ENCODE peak calls at places on chromosomes 3 and 15, in eight cellular contexts. One of them, this sample, is unnamed.
A peak's percentile ranks its signal among the peaks of the same experiment; 100 is the strongest.

GRCh38 chr3:123330441-123330991 is 118.4 kb downstream of the ADCY5 start:
- DNase-seq in H54: no peak
- DNase-seq in ACHN: no peak
- DNase-seq in activated T-cell treated with anti-CD3 and anti-CD28 coated beads for 1 hour: no peak
- DNase-seq in AG08396: no peak
- DNase-seq in GM06990: no peak
- DNase-seq in GM10248: no peak
- DNase-seq in HEK293T: no peak
- DNase-seq in this sample: no peak

GRCh38 chr3:42497009-42497731 is 5.3 kb upstream of the VIPR1 start:
- DNase-seq in H54: no peak
- DNase-seq in ACHN: no peak
- DNase-seq in activated T-cell treated with anti-CD3 and anti-CD28 coated beads for 1 hour: no peak
- DNase-seq in AG08396: no peak
- DNase-seq in GM06990: no peak
- DNase-seq in GM10248: no peak
- DNase-seq in HEK293T: peak; percentile 83
- DNase-seq in this sample: peak; percentile 40

GRCh38 chr3:168161696-168162095 is 66.0 kb upstream of the GOLIM4 start:
- DNase-seq in H54: no peak
- DNase-seq in ACHN: no peak
- DNase-seq in activated T-cell treated with anti-CD3 and anti-CD28 coated beads for 1 hour: no peak
- DNase-seq in AG08396: no peak
- DNase-seq in GM06990: no peak
- DNase-seq in GM10248: no peak
- DNase-seq in HEK293T: no peak
- DNase-seq in this sample: no peak

GRCh38 chr3:11529281-11529680 is 114.4 kb downstream of the VGLL4 start:
- DNase-seq in H54: no peak
- DNase-seq in ACHN: no peak
- DNase-seq in activated T-cell treated with anti-CD3 and anti-CD28 coated beads for 1 hour: no peak
- DNase-seq in AG08396: no peak
- DNase-seq in GM06990: no peak
- DNase-seq in GM10248: no peak
- DNase-seq in HEK293T: no peak
- DNase-seq in this sample: no peak

GRCh38 chr15:63551400-63551799 is 45.8 kb upstream of the FBXL22 start:
- DNase-seq in H54: no peak
- DNase-seq in ACHN: peak; percentile 14
- DNase-seq in activated T-cell treated with anti-CD3 and anti-CD28 coated beads for 1 hour: no peak
- DNase-seq in AG08396: peak; percentile 30
- DNase-seq in GM06990: no peak
- DNase-seq in GM10248: no peak
- DNase-seq in HEK293T: no peak
- DNase-seq in this sample: no peak

GRCh38 chr3:62246094-62246493 is 127.3 kb downstream of the FEZF2 start:
- DNase-seq in H54: no peak
- DNase-seq in ACHN: no peak
- DNase-seq in activated T-cell treated with anti-CD3 and anti-CD28 coated beads for 1 hour: no peak
- DNase-seq in AG08396: no peak
- DNase-seq in GM06990: no peak
- DNase-seq in GM10248: no peak
- DNase-seq in HEK293T: no peak
- DNase-seq in this sample: no peak

GRCh38 chr3:40971191-40972168 is 227.8 kb upstream of the CTNNB1 start:
- DNase-seq in H54: peak; percentile 63
- DNase-seq in ACHN: peak; percentile 79
- DNase-seq in activated T-cell treated with anti-CD3 and anti-CD28 coated beads for 1 hour: no peak
- DNase-seq in AG08396: peak; percentile 45
- DNase-seq in GM06990: peak; percentile 80
- DNase-seq in GM10248: peak; percentile 75
- DNase-seq in HEK293T: no peak
- DNase-seq in this sample: peak; percentile 84

GRCh38 chr15:29682781-29683180 is 139.5 kb downstream of the TJP1 start:
- DNase-seq in H54: no peak
- DNase-seq in ACHN: no peak
- DNase-seq in activated T-cell treated with anti-CD3 and anti-CD28 coated beads for 1 hour: no peak
- DNase-seq in AG08396: no peak
- DNase-seq in GM06990: no peak
- DNase-seq in GM10248: no peak
- DNase-seq in HEK293T: no peak
- DNase-seq in this sample: no peak

GRCh38 chr3:18199757-18200156 is 225.4 kb downstream of the SATB1 start:
- DNase-seq in H54: no peak
- DNase-seq in ACHN: no peak
- DNase-seq in activated T-cell treated with anti-CD3 and anti-CD28 coated beads for 1 hour: no peak
- DNase-seq in AG08396: no peak
- DNase-seq in GM06990: no peak
- DNase-seq in GM10248: no peak
- DNase-seq in HEK293T: no peak
- DNase-seq in this sample: no peak

This sample was measured in sciatic nerve.